ENCODE peak calls at places on chromosomes 13 and 19, in six cellular contexts. B is progenitor cell of endocrine pancreas, E is Caco-2, I is astrocyte, P is psoas muscle, A is esophagus squamous epithelium. L is an unnamed sample.

GRCh38 chr19:18768997-18769891 is 21.9 kb downstream of the COMP start:
- DNase-seq in B (no peak), E (no peak), P (no peak), A (no peak), I (no peak), L (no peak)

GRCh38 chr13:104315606-104316005 is 1249.4 kb upstream of the SLC10A2 start:
- DNase-seq in P (no peak), B (no peak), E (peak; percentile 38), A (no peak), I (peak; percentile 98), L (no peak)

GRCh38 chr13:108700421-108701170 is 71.2 kb downstream of the MYO16 start:
- DNase-seq in I (peak; percentile 66), E (no peak), B (no peak), P (no peak), A (no peak), L (no peak)

GRCh38 chr19:28920269-28921066 is 292.5 kb downstream of the UQCRFS1 start:
- DNase-seq in B (no peak), E (no peak), P (no peak), I (no peak), A (no peak), L (no peak)

GRCh38 chr19:18507021-18507726 is 14.7 kb downstream of the ELL start:
- DNase-seq in A (no peak), B (no peak), E (no peak), I (no peak), P (peak; percentile 88), L (no peak)

GRCh38 chr19:34963531-34964406 is at the start of gene ZNF792:
- DNase-seq in B (peak; percentile 57), E (peak; percentile 62), I (peak; percentile 19), P (peak; percentile 82), A (no peak), L (peak; percentile 59)

GRCh38 chr19:13824703-13825102 is 29.5 kb downstream of the ZSWIM4 start:
- DNase-seq in P (no peak), I (no peak), A (no peak), B (no peak), E (no peak), L (no peak)

GRCh38 chr13:75687145-75687763 is 51.1 kb downstream of the LMO7 start:
- DNase-seq in B (no peak), P (no peak), A (no peak), E (no peak), I (no peak), L (no peak)

GRCh38 chr13:108957369-108958012 is 328.1 kb downstream of the MYO16 start:
- DNase-seq in P (no peak), B (no peak), A (no peak), I (peak; percentile 83), E (no peak), L (no peak)

GRCh38 chr19:42244452-42245220 is 2.2 kb upstream of the GSK3A start:
- DNase-seq in I (peak; percentile 86), A (peak; percentile 66), B (peak; percentile 83), P (peak; percentile 95), E (peak; percentile 95), L (peak; percentile 66)

GRCh38 chr13:44148159-44148929 is 225.3 kb upstream of the SERP2 start:
- DNase-seq in E (no peak), A (no peak), I (no peak), B (no peak), P (no peak), L (no peak)

GRCh38 chr13:98959299-98959698 is 18.6 kb downstream of the DOCK9 start:
- DNase-seq in E (no peak), A (no peak), I (no peak), P (no peak), B (no peak), L (no peak)

GRCh38 chr13:65154661-65155447 is 2075.3 kb downstream of the PCDH9 start:
- DNase-seq in E (no peak), B (no peak), A (no peak), P (no peak), I (no peak), L (no peak)

GRCh38 chr19:44912854-44913253 is 1.6 kb upstream of the APOC1 start:
- DNase-seq in I (no peak), E (no peak), B (no peak), P (peak; percentile 78), A (no peak), L (no peak)

GRCh38 chr13:49098198-49098597 is 121.9 kb upstream of the MLNR start:
- DNase-seq in A (no peak), B (no peak), P (no peak), I (peak; percentile 99), E (no peak), L (no peak)

GRCh38 chr19:39397360-39398296 is 6.5 kb downstream of the MED29 start:
- DNase-seq in I (peak; percentile 37), E (peak; percentile 94), B (peak; percentile 84), P (peak; percentile 96), A (no peak), L (peak; percentile 96)

GRCh38 chr19:46426506-46427162 is 2.1 kb downstream of the PNMA8C start:
- DNase-seq in P (peak; percentile 85), A (no peak), I (peak; percentile 51), B (peak; percentile 71), E (peak; percentile 72), L (peak; percentile 84)

GRCh38 chr13:33110713-33111413 is 94.6 kb downstream of the KL start:
- DNase-seq in P (no peak), A (no peak), B (no peak), I (peak; percentile 72), E (no peak), L (no peak)

GRCh38 chr19:50522881-50523280 is 9.2 kb upstream of the ASPDH start:
- DNase-seq in I (no peak), B (no peak), E (no peak), P (no peak), A (no peak), L (no peak)

GRCh38 chr13:37209621-37210020 is 104.2 kb upstream of the CSNK1A1L start:
- DNase-seq in B (no peak), A (no peak), P (no peak), I (peak; percentile 47), E (no peak), L (no peak)

GRCh38 chr19:29806098-29806866 is 5.5 kb upstream of the CCNE1 start:
- DNase-seq in B (no peak), E (peak; percentile 62), I (peak; percentile 22), P (peak; percentile 72), A (no peak), L (no peak)

GRCh38 chr13:67916650-67917049 is 686.5 kb upstream of the PCDH9 start:
- DNase-seq in E (no peak), P (no peak), I (no peak), A (no peak), B (no peak), L (no peak)

GRCh38 chr13:41937388-41937787 is 23.5 kb downstream of the VWA8 start:
- DNase-seq in E (no peak), P (no peak), A (no peak), B (no peak), I (no peak), L (no peak)

GRCh38 chr19:13784731-13785452 is 10.4 kb upstream of the ZSWIM4 start:
- DNase-seq in I (peak; percentile 53), A (no peak), E (peak; percentile 64), B (peak; percentile 40), P (peak; percentile 87), L (no peak)

GRCh38 chr19:10538204-10538603 is 5.5 kb upstream of the ATG4D start:
- DNase-seq in A (no peak), B (no peak), P (no peak), I (no peak), E (no peak), L (peak; percentile 7)

GRCh38 chr13:79056706-79057105 is 349.3 kb downstream of the RBM26 start:
- DNase-seq in A (no peak), B (no peak), E (no peak), I (no peak), P (no peak), L (no peak)
- TF ChIP-seq CTCF in A (no peak), B (peak; percentile 26), E (peak; percentile 46), I (no peak), P (no peak), L (no peak)

DNA sequence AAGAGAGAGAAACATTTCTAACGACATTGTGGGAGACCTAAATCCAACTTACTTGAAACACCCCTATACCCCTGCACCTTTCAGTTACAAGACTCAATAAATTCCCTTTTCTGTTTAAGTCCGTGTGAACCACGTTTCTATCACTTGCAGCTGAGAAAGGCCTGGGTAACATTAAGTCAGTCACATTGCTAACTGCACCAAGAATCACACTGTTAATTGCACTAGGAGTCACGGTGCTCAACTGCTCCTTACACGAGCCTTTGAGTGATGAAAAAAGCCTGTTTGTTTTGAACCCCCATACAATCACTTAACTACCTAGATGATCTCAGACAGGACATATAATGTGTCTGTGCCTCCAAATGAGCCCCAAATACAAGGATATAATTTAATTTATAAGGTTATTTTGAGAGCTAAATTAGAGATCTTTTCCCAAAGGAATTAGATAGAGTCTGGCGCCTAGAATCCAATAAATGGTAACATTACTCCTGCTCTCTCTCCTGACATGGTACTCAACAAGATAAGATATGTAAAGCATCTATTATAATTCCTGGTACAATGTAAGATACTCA is 84.1 kb downstream of the MIPEP start:
- DNase-seq in P (no peak), E (no peak), I (no peak), A (no peak), B (no peak), L (no peak)
- TF ChIP-seq CTCF in P (no peak), E (no peak), I (no peak), A (no peak), B (no peak), L (no peak)

DNA sequence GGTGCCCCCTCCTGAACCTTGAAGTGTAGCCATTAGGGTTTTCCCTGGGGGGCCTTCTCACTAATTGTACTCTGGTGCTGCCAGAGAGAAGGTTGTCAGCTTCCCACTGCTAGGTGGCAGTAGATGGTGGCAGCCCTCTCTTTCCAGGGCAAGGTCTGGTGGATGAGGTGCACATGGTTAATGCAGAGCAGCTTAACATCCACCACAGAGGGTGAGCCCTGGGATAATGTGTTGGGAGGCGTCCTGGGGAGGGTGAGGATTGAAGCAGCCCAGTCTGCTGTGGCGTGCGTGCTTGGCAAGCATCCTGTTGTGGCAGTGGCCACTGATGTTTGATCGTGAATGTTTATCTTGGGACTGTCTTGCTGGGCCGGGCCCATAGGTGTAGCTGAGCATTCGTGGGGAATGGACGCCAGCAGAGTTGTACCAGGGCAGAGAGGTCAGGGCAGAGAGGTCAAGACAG is 5.8 kb downstream of the EGLN2 start:
- DNase-seq in A (no peak), E (no peak), P (no peak), I (no peak), B (no peak), L (no peak)
- TF ChIP-seq CTCF in A (no peak), E (no peak), P (no peak), I (no peak), B (no peak), L (no peak)

DNA sequence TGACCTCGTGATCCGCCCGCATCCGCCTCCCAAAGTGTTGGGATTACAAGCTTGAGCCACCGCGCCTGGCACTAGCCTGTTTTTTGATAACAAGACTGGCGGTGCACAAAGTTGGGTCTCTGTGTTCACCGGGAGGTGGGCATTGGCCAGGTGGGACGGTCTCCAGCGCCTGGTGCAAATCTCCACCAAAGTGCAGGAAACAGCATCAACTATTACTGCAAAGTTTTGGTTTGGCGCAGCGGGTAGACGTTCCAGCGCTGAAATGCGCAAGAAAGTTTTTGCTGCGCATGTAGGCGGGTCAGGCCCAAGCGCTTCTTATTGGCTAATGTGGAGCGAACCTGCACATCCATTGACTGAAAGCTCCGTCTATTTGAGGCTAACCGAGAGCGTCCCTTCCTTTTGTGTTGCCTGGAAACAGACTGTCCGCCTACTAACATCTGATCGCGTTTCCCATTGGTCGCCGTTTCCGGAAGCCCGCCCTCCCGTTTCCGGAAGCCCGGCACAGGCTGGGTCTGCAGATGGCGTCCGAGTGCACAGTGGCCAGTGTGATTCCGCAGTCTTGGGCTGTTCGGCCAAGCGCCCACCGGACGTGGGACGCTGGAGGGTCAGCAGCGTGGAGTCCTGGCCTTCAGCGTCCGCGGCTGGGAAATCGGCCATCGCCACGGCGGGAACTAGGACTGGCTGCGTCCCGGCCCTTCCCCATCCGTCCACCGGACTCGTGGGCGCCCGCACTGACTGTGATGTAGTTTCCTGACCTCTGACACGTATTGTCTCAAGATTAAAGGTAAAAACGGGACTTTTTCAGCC is 53.3 kb upstream of the ZNF527 start:
- DNase-seq in I (peak; percentile 100), P (peak; percentile 98), E (peak; percentile 95), A (peak; percentile 78), B (peak; percentile 86), L (peak; percentile 47)
- TF ChIP-seq CTCF in I (no peak), P (peak; percentile 30), E (no peak), A (peak; percentile 25), B (peak; percentile 28), L (peak; percentile 38)

L was measured in D721Med.